ENCODE peak calls at places on chromosomes 11 and 22, in seven cellular contexts. R is endothelial cell; V is cardiac fibroblast; Z is CD4-positive, alpha-beta T cell; U is HCT116; Q is lower leg skin; Y is heart right ventricle. X is an unnamed sample.

GRCh38 chr11:72349616-72350218 is 84.6 kb downstream of the CLPB start:
- DNase-seq in U (no peak), Z (no peak), Q (no peak), V (peak), R (no peak), Y (peak), X (no peak)

GRCh38 chr11:112614605-112615004 is 346.6 kb upstream of the NCAM1 start:
- DNase-seq in Q (no peak), Z (no peak), Y (no peak), V (no peak), U (no peak), R (no peak), X (no peak)

GRCh38 chr11:75868990-75869389 is 54.0 kb downstream of the UVRAG start:
- DNase-seq in Z (no peak), V (no peak), U (no peak), R (no peak), Y (no peak), Q (no peak), X (no peak)

GRCh38 chr11:100578966-100579365 is 108.1 kb upstream of the ARHGAP42 start:
- DNase-seq in U (no peak), V (peak), R (no peak), Y (no peak), Q (no peak), Z (no peak), X (no peak)

GRCh38 chr11:15278129-15278528 is 163.4 kb downstream of the INSC start:
- DNase-seq in R (no peak), Z (no peak), U (no peak), V (peak), Y (no peak), Q (no peak), X (no peak)

GRCh38 chr11:103619480-103619879 is 417.0 kb upstream of the DDI1 start:
- DNase-seq in V (peak), Z (no peak), Y (no peak), R (no peak), U (no peak), Q (no peak), X (no peak)

GRCh38 chr11:102709211-102709980 is 3.8 kb upstream of the MMP27 start:
- DNase-seq in Q (no peak), Y (no peak), R (no peak), U (no peak), V (no peak), Z (no peak), X (no peak)

GRCh38 chr11:11411401-11411985 is 58.4 kb upstream of the CSNK2A3 start:
- DNase-seq in R (no peak), Z (no peak), Q (no peak), Y (no peak), U (no peak), V (no peak), X (no peak)

GRCh38 chr11:487571-488021 is 19.4 kb downstream of the RNH1 start:
- DNase-seq in V (no peak), U (no peak), Z (no peak), R (no peak), Y (peak), Q (no peak), X (no peak)

GRCh38 chr11:61585115-61585514 is 4.2 kb upstream of the SYT7 start:
- DNase-seq in U (no peak), R (no peak), Z (no peak), Y (no peak), V (no peak), Q (no peak), X (no peak)

GRCh38 chr11:74648894-74649293 is 56.5 kb downstream of the POLD3 start:
- DNase-seq in R (no peak), Q (no peak), V (peak), Z (no peak), U (no peak), Y (no peak), X (no peak)

GRCh38 chr11:120400564-120401364 is 64.6 kb downstream of the ARHGEF12 start:
- DNase-seq in Q (no peak), R (no peak), Z (no peak), U (peak), Y (no peak), V (peak), X (no peak)

GRCh38 chr11:4064278-4064955 is 30.2 kb upstream of the RRM1 start:
- DNase-seq in V (no peak), U (no peak), R (no peak), Q (no peak), Z (no peak), Y (no peak), X (no peak)

GRCh38 chr11:126400019-126400962 is 44.8 kb downstream of the ST3GAL4 start:
- DNase-seq in Y (no peak), U (no peak), Q (no peak), Z (no peak), V (no peak), R (no peak), X (no peak)

GRCh38 chr11:47165294-47165840 is 11.3 kb downstream of the ARFGAP2 start:
- DNase-seq in Z (no peak), U (no peak), Y (no peak), V (no peak), R (no peak), Q (no peak), X (no peak)

GRCh38 chr11:130612291-130612802 is 163.9 kb downstream of the ADAMTS15 start:
- DNase-seq in Q (no peak), Z (no peak), R (no peak), V (peak), Y (no peak), U (no peak), X (no peak)

GRCh38 chr11:14373941-14374646 is 15.1 kb upstream of the RRAS2 start:
- DNase-seq in U (no peak), R (no peak), Y (no peak), Q (no peak), Z (no peak), V (peak), X (no peak)

GRCh38 chr11:26649884-26650283 is 72.0 kb downstream of the SLC5A12 start:
- DNase-seq in V (peak), Z (no peak), R (peak), U (peak), Y (no peak), Q (no peak), X (no peak)

GRCh38 chr11:134469627-134470026 is 57.6 kb upstream of the B3GAT1 start:
- DNase-seq in Q (no peak), R (no peak), U (peak), Z (no peak), Y (no peak), V (peak), X (no peak)

GRCh38 chr11:4455439-4455838 is 6.3 kb downstream of the OR52K2 start:
- DNase-seq in U (no peak), Z (no peak), Y (no peak), V (no peak), Q (no peak), R (no peak), X (no peak)

GRCh38 chr11:12581923-12582322 is 92.3 kb upstream of the TEAD1 start:
- DNase-seq in Y (no peak), V (peak), Z (no peak), Q (no peak), R (no peak), U (peak), X (no peak)

GRCh38 chr11:96051820-96052219 is 127.9 kb upstream of the MTMR2 start:
- DNase-seq in Q (no peak), R (no peak), V (peak), Y (no peak), U (no peak), Z (no peak), X (no peak)

GRCh38 chr11:132456735-132457328 is 1075.5 kb downstream of the OPCML start:
- DNase-seq in U (no peak), V (no peak), Y (no peak), R (no peak), Z (no peak), Q (no peak), X (no peak)

GRCh38 chr22:48517039-48518030 is 1310.3 kb downstream of the BRD1 start:
- DNase-seq in Z (no peak), U (no peak), R (peak), Y (no peak), V (no peak), Q (no peak), X (no peak)
- TF ChIP-seq CTCF in Z (no peak), U (peak), R (no peak), Y (no peak), V (no peak), Q (no peak), X (no peak)

DNA sequence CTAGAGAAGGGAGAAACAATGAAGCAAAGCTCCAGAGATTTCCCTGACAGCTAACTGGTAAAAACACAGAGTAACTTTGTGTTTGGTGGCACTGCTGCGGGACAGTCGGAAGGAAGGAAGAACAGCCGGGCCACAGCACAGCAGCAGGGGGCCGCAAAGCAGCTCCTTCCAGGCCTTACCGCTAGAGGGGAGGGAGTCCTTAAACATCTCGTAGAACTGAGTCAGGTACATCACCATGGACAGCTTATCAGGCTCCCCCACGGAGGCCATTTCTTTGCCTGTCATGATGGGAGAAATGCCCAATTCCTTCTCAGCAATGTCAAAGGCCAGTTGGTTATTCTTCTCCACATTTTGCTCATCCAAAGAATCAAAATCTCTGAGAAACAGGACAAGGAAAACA is 114.6 kb upstream of the BID start:
- DNase-seq in Z (no peak), Y (no peak), U (no peak), V (peak), Q (no peak), R (peak), X (no peak)
- TF ChIP-seq CTCF in Z (no peak), Y (no peak), U (no peak), V (no peak), Q (no peak), R (no peak), X (no peak)

GRCh38 chr22:31836010-31836409 is 82.2 kb downstream of the DEPDC5 start:
- DNase-seq in Q (no peak), R (no peak), Z (no peak), U (no peak), Y (no peak), V (no peak), X (no peak)
- TF ChIP-seq CTCF in Q (no peak), R (no peak), Z (no peak), U (no peak), Y (no peak), V (peak), X (no peak)

GRCh38 chr22:31977141-31977781 is 32.9 kb downstream of the YWHAH start:
- DNase-seq in Z (peak), U (peak), Q (peak), Y (peak), V (peak), R (peak), X (peak)
- TF ChIP-seq CTCF in Z (peak), U (peak), Q (peak), Y (peak), V (peak), R (peak), X (peak)

GRCh38 chr22:24107668-24108067 is 73.6 kb upstream of the SUSD2 start:
- DNase-seq in V (peak), Y (peak), Z (no peak), Q (peak), U (no peak), R (no peak), X (no peak)

GRCh38 chr22:24105661-24106060 is 75.6 kb upstream of the SUSD2 start:
- DNase-seq in V (no peak), Q (no peak), R (no peak), Z (no peak), Y (no peak), U (no peak), X (no peak)

GRCh38 chr22:24105018-24105360 is 76.3 kb upstream of the SUSD2 start:
- DNase-seq in Y (no peak), R (no peak), Z (no peak), U (no peak), V (peak), Q (no peak), X (no peak)

GRCh38 chr22:24108073-24108472 is 73.2 kb upstream of the SUSD2 start:
- DNase-seq in Q (no peak), U (no peak), R (no peak), Y (no peak), V (no peak), Z (no peak), X (no peak)

DNA sequence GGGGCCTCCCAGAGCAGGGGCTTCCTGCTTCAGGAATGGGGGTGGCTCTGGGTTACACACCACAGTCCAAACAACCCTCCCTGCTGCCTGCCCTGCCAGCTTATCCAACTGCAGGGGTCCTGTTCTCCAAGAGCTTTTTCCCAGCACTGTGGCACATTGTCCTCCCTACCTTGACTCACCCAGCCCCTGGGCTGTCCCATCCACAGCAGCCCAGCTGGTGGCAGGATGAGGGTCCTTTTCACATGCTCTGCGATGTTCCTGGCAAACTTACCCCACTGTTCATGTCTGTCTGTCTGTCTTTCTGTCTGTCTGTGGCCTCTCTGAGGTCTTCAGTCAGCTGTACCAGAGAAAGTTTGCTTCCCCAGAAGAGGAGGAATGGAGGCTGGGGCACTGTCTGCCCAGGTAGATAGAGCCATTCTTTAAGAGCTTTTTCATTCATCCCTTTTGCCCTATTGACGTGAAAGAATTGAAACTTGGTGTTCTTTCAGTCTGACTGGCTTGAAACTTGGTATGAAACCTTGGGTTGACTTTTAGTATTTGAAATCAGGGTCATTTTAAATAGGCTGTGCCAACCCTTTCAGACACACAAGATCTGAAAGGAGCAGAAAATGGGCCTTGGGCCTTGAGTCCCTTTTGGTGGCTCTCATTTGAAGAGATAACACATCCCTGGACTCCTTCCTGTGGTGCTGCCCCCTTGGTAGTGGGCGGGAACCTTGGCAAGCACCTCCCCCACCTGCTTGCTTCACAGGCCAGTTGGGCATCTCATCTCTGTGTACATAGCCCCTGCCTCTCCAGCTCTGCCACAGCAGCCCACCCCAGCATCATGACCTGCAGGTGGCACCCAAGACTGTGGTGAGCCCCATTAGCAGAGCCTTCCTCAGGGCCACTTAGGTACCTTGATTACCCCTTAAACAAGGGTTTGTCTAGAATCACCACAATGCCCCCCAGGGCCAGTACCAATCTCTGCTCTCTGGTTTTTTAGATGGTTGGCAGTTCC is 74.6 kb upstream of the SUSD2 start:
- DNase-seq in Z (peak), V (no peak), R (no peak), U (no peak), Q (no peak), Y (no peak), X (peak)
- TF ChIP-seq CTCF in Z (peak), V (peak), R (no peak), U (peak), Q (no peak), Y (no peak), X (peak)

GRCh38 chr11:121801796-121802195 is 314.2 kb downstream of the BLID start:
- DNase-seq in R (no peak), U (no peak), Z (no peak), Q (no peak), V (no peak), Y (no peak), X (no peak)
- TF ChIP-seq CTCF in R (no peak), U (no peak), Z (no peak), Q (no peak), V (no peak), Y (no peak), X (no peak)

GRCh38 chr22:25111579-25112517 is 87.8 kb upstream of the CRYBB3 start:
- DNase-seq in Q (no peak), R (peak), U (no peak), Y (no peak), Z (no peak), V (no peak), X (no peak)
- TF ChIP-seq CTCF in Q (no peak), R (no peak), U (no peak), Y (no peak), Z (no peak), V (no peak), X (no peak)

GRCh38 chr11:9903579-9903978 is 239.7 kb downstream of the SWAP70 start:
- DNase-seq in Z (no peak), V (no peak), Q (no peak), R (no peak), U (no peak), Y (no peak), X (no peak)

GRCh38 chr11:9905562-9905961 is 241.7 kb downstream of the SWAP70 start:
- DNase-seq in V (peak), Y (no peak), Q (no peak), U (no peak), Z (no peak), R (no peak), X (no peak)

GRCh38 chr11:9901931-9902330 is 238.1 kb downstream of the SWAP70 start:
- DNase-seq in V (peak), Z (no peak), U (no peak), Y (no peak), Q (no peak), R (no peak), X (no peak)

DNA sequence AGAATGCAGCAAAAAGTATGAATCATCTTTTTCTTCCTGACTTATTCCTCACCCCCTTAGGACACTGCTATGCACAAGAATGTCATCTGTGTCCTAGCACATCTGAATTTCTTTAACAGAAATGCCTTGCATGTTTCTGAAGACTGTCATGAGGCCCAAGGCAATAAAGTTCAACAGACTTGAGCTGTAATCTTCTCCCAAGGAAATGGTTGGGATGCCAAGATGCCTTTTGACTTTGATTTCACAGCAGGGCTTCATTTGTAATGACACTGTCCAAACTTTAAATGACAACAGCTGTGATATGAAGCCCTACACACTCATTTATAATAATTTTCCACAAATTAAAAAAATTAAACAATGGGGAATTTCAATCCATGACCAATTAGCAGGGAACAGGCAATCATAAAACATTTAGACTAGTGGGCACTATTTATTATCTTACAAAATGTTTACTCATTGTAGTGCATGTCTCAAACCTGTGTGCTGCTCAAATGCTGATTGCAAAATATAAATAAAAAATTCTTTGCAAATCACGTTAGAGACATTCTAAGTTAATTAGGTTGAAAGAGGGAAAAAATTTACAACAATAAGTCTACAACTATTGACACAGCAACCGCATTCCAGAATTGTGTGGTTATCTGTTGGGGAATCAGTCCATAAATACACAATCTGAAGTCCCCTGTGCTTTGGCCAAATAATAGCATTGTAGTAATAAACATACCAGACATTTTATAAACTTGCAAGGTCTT is 242.3 kb downstream of the SWAP70 start:
- DNase-seq in V (peak), Y (no peak), Q (no peak), Z (no peak), U (peak), R (no peak), X (no peak)
- TF ChIP-seq CTCF in V (no peak), Y (no peak), Q (no peak), Z (no peak), U (no peak), R (no peak), X (no peak)

GRCh38 chr22:46390652-46391301 is 55.3 kb downstream of the TRMU start:
- DNase-seq in Y (peak), Q (no peak), V (peak), Z (no peak), U (no peak), R (no peak), X (no peak)
- TF ChIP-seq CTCF in Y (peak), Q (no peak), V (peak), Z (no peak), U (no peak), R (no peak), X (no peak)